ENCODE peak calls at places on chromosomes 6 and 20, in five cellular contexts. One of them, this sample, is unnamed.

GRCh38 chr6:157715766-157716171 is 107.3 kb upstream of the SNX9 start:
- DNase-seq in CD14-positive monocyte: no peak
- DNase-seq in astrocyte of the spinal cord: peak
- DNase-seq in activated T-helper 1 cell treated with anti-CD3 and anti-CD28 coated beads, Interleukin-12 subunit alpha, Interleukin-12 subunit beta, Interleukin-2, Interleukin-4 antibody, amounts not matched to agents 30 ng/mL and 10 ng/mL and 1 ng/mL, durations not matched to agents 14 hours and 24 hours and 36 hours: no peak
- DNase-seq in activated naive CD4-positive, alpha-beta T cell treated with anti-CD3 and anti-CD28 coated beads, Interleukin-2, amount 50 U/mL, for 16 hours: no peak
- DNase-seq in this sample: no peak

GRCh38 chr6:170193326-170193821 is 97.5 kb downstream of the DLL1 start:
- DNase-seq in CD14-positive monocyte: no peak
- DNase-seq in astrocyte of the spinal cord: no peak
- DNase-seq in activated T-helper 1 cell treated with anti-CD3 and anti-CD28 coated beads, Interleukin-12 subunit alpha, Interleukin-12 subunit beta, Interleukin-2, Interleukin-4 antibody, amounts not matched to agents 30 ng/mL and 10 ng/mL and 1 ng/mL, durations not matched to agents 14 hours and 24 hours and 36 hours: no peak
- DNase-seq in activated naive CD4-positive, alpha-beta T cell treated with anti-CD3 and anti-CD28 coated beads, Interleukin-2, amount 50 U/mL, for 16 hours: no peak
- DNase-seq in this sample: no peak

GRCh38 chr6:15592610-15593009 is 70.2 kb downstream of the DTNBP1 start:
- DNase-seq in CD14-positive monocyte: no peak
- DNase-seq in astrocyte of the spinal cord: no peak
- DNase-seq in activated T-helper 1 cell treated with anti-CD3 and anti-CD28 coated beads, Interleukin-12 subunit alpha, Interleukin-12 subunit beta, Interleukin-2, Interleukin-4 antibody, amounts not matched to agents 30 ng/mL and 10 ng/mL and 1 ng/mL, durations not matched to agents 14 hours and 24 hours and 36 hours: no peak
- DNase-seq in activated naive CD4-positive, alpha-beta T cell treated with anti-CD3 and anti-CD28 coated beads, Interleukin-2, amount 50 U/mL, for 16 hours: no peak
- DNase-seq in this sample: no peak

GRCh38 chr6:168190646-168191443 is 111.8 kb upstream of the FRMD1 start:
- DNase-seq in CD14-positive monocyte: no peak
- DNase-seq in astrocyte of the spinal cord: no peak
- DNase-seq in activated T-helper 1 cell treated with anti-CD3 and anti-CD28 coated beads, Interleukin-12 subunit alpha, Interleukin-12 subunit beta, Interleukin-2, Interleukin-4 antibody, amounts not matched to agents 30 ng/mL and 10 ng/mL and 1 ng/mL, durations not matched to agents 14 hours and 24 hours and 36 hours: no peak
- DNase-seq in activated naive CD4-positive, alpha-beta T cell treated with anti-CD3 and anti-CD28 coated beads, Interleukin-2, amount 50 U/mL, for 16 hours: no peak
- DNase-seq in this sample: no peak

GRCh38 chr20:57043091-57043490 is 223.3 kb downstream of the BMP7 start:
- DNase-seq in CD14-positive monocyte: no peak
- DNase-seq in astrocyte of the spinal cord: no peak
- DNase-seq in activated T-helper 1 cell treated with anti-CD3 and anti-CD28 coated beads, Interleukin-12 subunit alpha, Interleukin-12 subunit beta, Interleukin-2, Interleukin-4 antibody, amounts not matched to agents 30 ng/mL and 10 ng/mL and 1 ng/mL, durations not matched to agents 14 hours and 24 hours and 36 hours: no peak
- DNase-seq in activated naive CD4-positive, alpha-beta T cell treated with anti-CD3 and anti-CD28 coated beads, Interleukin-2, amount 50 U/mL, for 16 hours: no peak
- DNase-seq in this sample: no peak

GRCh38 chr6:3665608-3666007 is 85.9 kb downstream of the PXDC1 start:
- DNase-seq in CD14-positive monocyte: no peak
- DNase-seq in astrocyte of the spinal cord: no peak
- DNase-seq in activated T-helper 1 cell treated with anti-CD3 and anti-CD28 coated beads, Interleukin-12 subunit alpha, Interleukin-12 subunit beta, Interleukin-2, Interleukin-4 antibody, amounts not matched to agents 30 ng/mL and 10 ng/mL and 1 ng/mL, durations not matched to agents 14 hours and 24 hours and 36 hours: no peak
- DNase-seq in activated naive CD4-positive, alpha-beta T cell treated with anti-CD3 and anti-CD28 coated beads, Interleukin-2, amount 50 U/mL, for 16 hours: no peak
- DNase-seq in this sample: no peak

GRCh38 chr6:66638099-66638498 is 931.1 kb upstream of the EYS start:
- DNase-seq in CD14-positive monocyte: no peak
- DNase-seq in astrocyte of the spinal cord: no peak
- DNase-seq in activated T-helper 1 cell treated with anti-CD3 and anti-CD28 coated beads, Interleukin-12 subunit alpha, Interleukin-12 subunit beta, Interleukin-2, Interleukin-4 antibody, amounts not matched to agents 30 ng/mL and 10 ng/mL and 1 ng/mL, durations not matched to agents 14 hours and 24 hours and 36 hours: no peak
- DNase-seq in activated naive CD4-positive, alpha-beta T cell treated with anti-CD3 and anti-CD28 coated beads, Interleukin-2, amount 50 U/mL, for 16 hours: no peak
- DNase-seq in this sample: no peak

GRCh38 chr6:42140051-42140450 is 2.4 kb downstream of the C6orf132 start:
- DNase-seq in CD14-positive monocyte: peak
- DNase-seq in astrocyte of the spinal cord: no peak
- DNase-seq in activated T-helper 1 cell treated with anti-CD3 and anti-CD28 coated beads, Interleukin-12 subunit alpha, Interleukin-12 subunit beta, Interleukin-2, Interleukin-4 antibody, amounts not matched to agents 30 ng/mL and 10 ng/mL and 1 ng/mL, durations not matched to agents 14 hours and 24 hours and 36 hours: no peak
- DNase-seq in activated naive CD4-positive, alpha-beta T cell treated with anti-CD3 and anti-CD28 coated beads, Interleukin-2, amount 50 U/mL, for 16 hours: no peak
- DNase-seq in this sample: no peak

GRCh38 chr6:128630213-128630612 is 109.8 kb upstream of the PTPRK start:
- DNase-seq in CD14-positive monocyte: no peak
- DNase-seq in astrocyte of the spinal cord: no peak
- DNase-seq in activated T-helper 1 cell treated with anti-CD3 and anti-CD28 coated beads, Interleukin-12 subunit alpha, Interleukin-12 subunit beta, Interleukin-2, Interleukin-4 antibody, amounts not matched to agents 30 ng/mL and 10 ng/mL and 1 ng/mL, durations not matched to agents 14 hours and 24 hours and 36 hours: no peak
- DNase-seq in activated naive CD4-positive, alpha-beta T cell treated with anti-CD3 and anti-CD28 coated beads, Interleukin-2, amount 50 U/mL, for 16 hours: no peak
- DNase-seq in this sample: no peak

GRCh38 chr6:32854376-32855178 is 585 bp downstream of the PSMB9 start:
- DNase-seq in CD14-positive monocyte: no peak
- DNase-seq in astrocyte of the spinal cord: peak
- DNase-seq in activated T-helper 1 cell treated with anti-CD3 and anti-CD28 coated beads, Interleukin-12 subunit alpha, Interleukin-12 subunit beta, Interleukin-2, Interleukin-4 antibody, amounts not matched to agents 30 ng/mL and 10 ng/mL and 1 ng/mL, durations not matched to agents 14 hours and 24 hours and 36 hours: peak
- DNase-seq in activated naive CD4-positive, alpha-beta T cell treated with anti-CD3 and anti-CD28 coated beads, Interleukin-2, amount 50 U/mL, for 16 hours: peak
- DNase-seq in this sample: peak

GRCh38 chr6:24923885-24924401 is 11.8 kb downstream of the RIPOR2 start:
- DNase-seq in CD14-positive monocyte: no peak
- DNase-seq in astrocyte of the spinal cord: no peak
- DNase-seq in activated T-helper 1 cell treated with anti-CD3 and anti-CD28 coated beads, Interleukin-12 subunit alpha, Interleukin-12 subunit beta, Interleukin-2, Interleukin-4 antibody, amounts not matched to agents 30 ng/mL and 10 ng/mL and 1 ng/mL, durations not matched to agents 14 hours and 24 hours and 36 hours: no peak
- DNase-seq in activated naive CD4-positive, alpha-beta T cell treated with anti-CD3 and anti-CD28 coated beads, Interleukin-2, amount 50 U/mL, for 16 hours: peak
- DNase-seq in this sample: no peak

GRCh38 chr20:3686867-3687321 is 5.1 kb upstream of the ADAM33 start:
- DNase-seq in CD14-positive monocyte: no peak
- DNase-seq in astrocyte of the spinal cord: peak
- DNase-seq in activated T-helper 1 cell treated with anti-CD3 and anti-CD28 coated beads, Interleukin-12 subunit alpha, Interleukin-12 subunit beta, Interleukin-2, Interleukin-4 antibody, amounts not matched to agents 30 ng/mL and 10 ng/mL and 1 ng/mL, durations not matched to agents 14 hours and 24 hours and 36 hours: no peak
- DNase-seq in activated naive CD4-positive, alpha-beta T cell treated with anti-CD3 and anti-CD28 coated beads, Interleukin-2, amount 50 U/mL, for 16 hours: no peak
- DNase-seq in this sample: no peak

GRCh38 chr6:118712955-118713354 is 61.6 kb upstream of the CEP85L start:
- DNase-seq in CD14-positive monocyte: no peak
- DNase-seq in astrocyte of the spinal cord: peak
- DNase-seq in activated T-helper 1 cell treated with anti-CD3 and anti-CD28 coated beads, Interleukin-12 subunit alpha, Interleukin-12 subunit beta, Interleukin-2, Interleukin-4 antibody, amounts not matched to agents 30 ng/mL and 10 ng/mL and 1 ng/mL, durations not matched to agents 14 hours and 24 hours and 36 hours: no peak
- DNase-seq in activated naive CD4-positive, alpha-beta T cell treated with anti-CD3 and anti-CD28 coated beads, Interleukin-2, amount 50 U/mL, for 16 hours: no peak
- DNase-seq in this sample: no peak

GRCh38 chr6:117346142-117346930 is 79.4 kb downstream of the ROS1 start:
- DNase-seq in CD14-positive monocyte: no peak
- DNase-seq in astrocyte of the spinal cord: peak
- DNase-seq in activated T-helper 1 cell treated with anti-CD3 and anti-CD28 coated beads, Interleukin-12 subunit alpha, Interleukin-12 subunit beta, Interleukin-2, Interleukin-4 antibody, amounts not matched to agents 30 ng/mL and 10 ng/mL and 1 ng/mL, durations not matched to agents 14 hours and 24 hours and 36 hours: no peak
- DNase-seq in activated naive CD4-positive, alpha-beta T cell treated with anti-CD3 and anti-CD28 coated beads, Interleukin-2, amount 50 U/mL, for 16 hours: no peak
- DNase-seq in this sample: peak